ENCODE peak calls at places on chromosomes 7 and 10, in four cellular contexts. D is stimulated activated CD8-positive, alpha-beta memory T cell treated with anti-CD3 and anti-CD28 coated beads, Interleukin-2, amount 100 ng/mL, for 48 hours; T is Karpas-422; H is K562. C is an unnamed sample.

GRCh38 chr7:2029211-2029905 is 203.4 kb downstream of the MAD1L1 start:
- DNase-seq in D (no peak), T (no peak), H (no peak), C (no peak)

GRCh38 chr10:34628174-34628802 is 186.8 kb downstream of the PARD3 start:
- DNase-seq in D (no peak), T (no peak), H (peak; percentile 74), C (no peak)

GRCh38 chr7:92158660-92159575 is 20.0 kb downstream of the LRRD1 start:
- DNase-seq in D (no peak), T (no peak), H (no peak), C (no peak)

GRCh38 chr7:30433082-30433481 is 45.5 kb downstream of the NOD1 start:
- DNase-seq in D (no peak), T (peak; percentile 57), H (no peak), C (no peak)

GRCh38 chr7:76303057-76303828 is 770 bp downstream of the HSPB1 start:
- DNase-seq in D (peak; percentile 70), T (peak; percentile 74), H (peak; percentile 96), C (peak; percentile 69)

GRCh38 chr7:45921699-45922519 is 837 bp upstream of the IGFBP3 start:
- DNase-seq in D (no peak), T (no peak), H (no peak), C (peak; percentile 44)

GRCh38 chr10:49001402-49001801 is 61.8 kb upstream of the LRRC18 start:
- DNase-seq in D (no peak), T (no peak), H (peak; percentile 71), C (no peak)

GRCh38 chr7:4613855-4614548 is 68.1 kb upstream of the FOXK1 start:
- DNase-seq in D (no peak), T (no peak), H (no peak), C (no peak)

GRCh38 chr7:147279951-147280350 is 1163.3 kb downstream of the CNTNAP2 start:
- DNase-seq in D (no peak), T (no peak), H (no peak), C (no peak)

GRCh38 chr10:14757996-14758395 is 16.7 kb downstream of the FAM107B start:
- DNase-seq in D (no peak), T (no peak), H (no peak), C (no peak)

GRCh38 chr10:47081264-47081663 is 170.0 kb downstream of the PTPN20 start:
- DNase-seq in D (no peak), T (no peak), H (no peak), C (no peak)

GRCh38 chr10:127117125-127117524 is 79.3 kb downstream of the INSYN2A start:
- DNase-seq in D (peak; percentile 17), T (peak; percentile 72), H (peak; percentile 7), C (no peak)

GRCh38 chr10:4266387-4267083 is 481.5 kb upstream of the KLF6 start:
- DNase-seq in D (no peak), T (no peak), H (no peak), C (no peak)

GRCh38 chr10:83190614-83191013 is 948.7 kb upstream of the GHITM start:
- DNase-seq in D (no peak), T (no peak), H (no peak), C (no peak)

GRCh38 chr10:74816824-74817498 is 9.4 kb upstream of the KAT6B start:
- DNase-seq in D (no peak), T (no peak), H (no peak), C (no peak)

GRCh38 chr10:54094321-54094720 is 706.7 kb downstream of the PCDH15 start:
- DNase-seq in D (no peak), T (no peak), H (no peak), C (no peak)

GRCh38 chr7:118662266-118662665 is 437.8 kb downstream of the ANKRD7 start:
- DNase-seq in D (no peak), T (no peak), H (no peak), C (no peak)

GRCh38 chr7:46387646-46388045 is 466.6 kb upstream of the IGFBP3 start:
- DNase-seq in D (no peak), T (no peak), H (no peak), C (no peak)

GRCh38 chr7:94249631-94250030 is 145.1 kb upstream of the COL1A2 start:
- DNase-seq in D (no peak), T (no peak), H (no peak), C (no peak)

GRCh38 chr7:75739796-75740672 is 1.3 kb upstream of the HIP1 start:
- DNase-seq in D (no peak), T (peak; percentile 44), H (no peak), C (no peak)

GRCh38 chr10:72291019-72291532 is 17.4 kb downstream of the DDIT4 start:
- DNase-seq in D (no peak), T (peak; percentile 41), H (peak; percentile 87), C (no peak)

GRCh38 chr10:24384954-24385353 is 176.0 kb downstream of the KIAA1217 start:
- DNase-seq in D (no peak), T (no peak), H (no peak), C (no peak)

GRCh38 chr10:29067161-29067560 is 221.7 kb upstream of the LYZL1 start:
- DNase-seq in D (no peak), T (no peak), H (no peak), C (no peak)

GRCh38 chr7:66535414-66536329 is 93.0 kb upstream of the KCTD7 start:
- DNase-seq in D (no peak), T (no peak), H (no peak), C (no peak)

GRCh38 chr7:6705959-6706665 is 635 bp downstream of the ZNF12 start:
- DNase-seq in D (peak; percentile 1), T (peak; percentile 67), H (peak; percentile 65), C (no peak)

GRCh38 chr7:100152404-100152803 is 3.7 kb downstream of the LAMTOR4 start:
- DNase-seq in D (no peak), T (peak; percentile 69), H (no peak), C (no peak)

GRCh38 chr7:150468241-150468640 is 17.8 kb downstream of the GIMAP8 start:
- DNase-seq in D (no peak), T (no peak), H (no peak), C (no peak)